ENCODE peak calls at places on chromosomes 1 and 21, in four cellular contexts. O is mammary epithelial cell, T is fibroblast of lung, E is H9. R is an unnamed sample. For H3K27me3, the result is how much of the 10 kb centered on the place peaks cover.

GRCh38 chr1:204377800-204378608 is 18.3 kb upstream of the PLEKHA6 start:
- DNase-seq in O (peak), T (peak), E (peak), R (no peak)

GRCh38 chr1:5622412-5622811 is 369.8 kb downstream of the NPHP4 start:
- DNase-seq in O (no peak), T (no peak), E (no peak), R (no peak)

GRCh38 chr1:48572632-48573258 is 100.7 kb upstream of the SPATA6 start:
- DNase-seq in E (peak), T (peak), O (peak), R (no peak)

GRCh38 chr1:9014475-9015375 is 11.5 kb downstream of the SLC2A7 start:
- DNase-seq in E (no peak), T (no peak), O (no peak), R (peak)

GRCh38 chr1:29180497-29181412 is 945 bp downstream of the SRSF4 start:
- DNase-seq in O (no peak), E (no peak), T (no peak), R (peak)

GRCh38 chr1:66402194-66402593 is 131.8 kb upstream of the SGIP1 start:
- DNase-seq in T (no peak), O (no peak), E (no peak), R (peak)

GRCh38 chr1:92709738-92710137 is 75.2 kb downstream of the EVI5 start:
- DNase-seq in E (no peak), T (peak), O (peak), R (peak)

GRCh38 chr1:71135571-71135970 is 54.7 kb upstream of the ZRANB2 start:
- DNase-seq in O (no peak), T (peak), E (no peak), R (no peak)

GRCh38 chr1:72623299-72623708 is 341.0 kb upstream of the NEGR1 start:
- DNase-seq in E (peak), T (peak), O (peak), R (peak)

GRCh38 chr1:213281610-213282316 is 230.7 kb downstream of the RPS6KC1 start:
- DNase-seq in T (no peak), O (no peak), E (peak), R (no peak)
- H2AFZ ChIP-seq in T (no peak), O (no peak), E (no peak), R (no peak)

DNA sequence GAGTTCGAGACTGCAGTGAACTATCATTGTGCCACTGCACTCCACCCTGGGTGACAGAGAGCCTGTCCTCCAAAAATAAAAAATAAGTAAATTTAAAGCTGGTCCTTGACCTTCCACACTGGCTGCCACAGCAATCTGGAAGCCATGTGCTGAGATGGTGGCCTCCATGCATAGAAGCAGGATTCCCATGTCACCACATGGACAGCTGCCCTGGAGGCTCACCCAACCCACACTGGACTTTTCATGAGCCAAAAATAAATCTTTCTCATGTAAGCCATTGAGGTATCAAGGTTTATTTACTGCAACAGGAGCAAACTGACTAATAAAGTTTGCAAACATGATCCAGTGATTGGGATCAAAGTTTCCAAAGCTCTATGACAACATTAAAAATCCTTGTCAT is 88.5 kb downstream of the SETD4 start:
- DNase-seq in O (no peak), E (no peak), T (no peak), R (no peak)
- H3K27me3 ChIP-seq in O (under half), E (under half), T (under half), R (under half)

DNA sequence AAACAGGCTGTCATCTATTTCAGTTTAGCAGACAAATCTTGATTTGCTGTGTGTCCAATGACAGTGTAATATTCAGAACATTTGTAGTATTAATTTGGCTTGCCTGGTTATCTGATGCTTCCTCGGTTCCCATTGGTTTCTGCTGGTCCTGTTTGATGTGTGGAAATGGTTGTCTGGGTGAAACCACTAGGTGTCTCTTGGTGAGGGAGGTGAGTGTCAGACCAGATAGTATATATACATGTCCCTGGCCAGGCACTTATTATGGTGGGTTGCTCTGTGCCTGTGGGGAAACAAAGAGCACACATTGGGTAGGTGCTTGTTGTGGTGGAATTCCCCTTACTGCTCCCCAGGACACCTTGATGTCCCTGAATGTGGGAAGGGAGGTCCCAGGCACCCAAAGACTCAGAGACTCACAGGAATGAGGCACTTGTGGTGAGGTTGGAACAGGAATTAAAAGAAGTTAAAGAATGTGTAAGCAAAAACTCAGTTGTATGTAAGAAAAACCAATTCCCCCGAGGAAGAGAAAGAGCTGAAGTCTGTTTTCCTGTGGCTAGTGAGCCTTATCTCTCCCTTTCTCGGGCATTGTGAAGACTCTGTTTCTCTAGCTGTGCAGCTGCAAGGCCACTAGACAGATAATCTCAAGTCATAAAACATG is 1519.1 kb downstream of the BRINP3 start:
- DNase-seq in T (peak), O (no peak), E (no peak), R (no peak)
- H2AFZ ChIP-seq in T (no peak), O (no peak), E (no peak), R (no peak)

GRCh38 chr1:33349778-33350610 is 29.1 kb upstream of the A3GALT2 start:
- DNase-seq in T (peak), E (peak), O (peak), R (peak)
- H3K27me3 ChIP-seq in T (under half), E (under half), O (under half), R (under half)

GRCh38 chr1:39205781-39206464 is 1.4 kb downstream of the MACF1 start:
- DNase-seq in E (no peak), O (no peak), T (no peak), R (no peak)
- H2AFZ ChIP-seq in E (no peak), O (no peak), T (no peak), R (no peak)

DNA sequence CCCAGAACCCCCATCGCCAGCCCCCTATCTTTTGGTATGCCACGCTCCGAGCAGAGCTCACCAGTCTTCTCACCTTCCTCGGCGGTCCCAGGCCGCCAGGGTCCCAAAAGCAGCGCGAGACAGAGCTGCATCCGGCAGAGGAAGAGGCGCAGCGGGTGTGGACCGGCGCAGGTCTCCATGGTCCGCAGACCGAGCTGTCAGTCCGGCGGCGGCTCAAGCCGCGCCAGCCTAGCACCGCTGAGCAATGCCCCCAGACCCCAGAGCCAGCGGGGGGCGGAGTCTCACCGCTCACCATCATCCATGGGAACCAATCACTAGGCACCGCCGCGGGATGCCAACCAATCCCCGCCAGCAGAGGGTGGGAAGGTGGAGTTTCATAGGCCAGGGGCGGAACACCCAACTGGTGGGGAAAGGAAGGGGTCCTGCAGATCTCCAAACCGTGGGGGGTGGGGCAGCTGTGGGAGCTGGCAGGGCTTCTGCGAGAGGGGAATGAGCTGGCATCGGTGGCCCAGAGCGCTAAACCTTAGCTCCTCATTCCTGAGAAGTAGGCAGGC is at the start of gene EPHA10:
- DNase-seq in E (peak), O (no peak), T (no peak), R (no peak)
- H3K27me3 ChIP-seq in E (under half), O (under half), T (under half), R (half or more)